ENCODE peak calls at places on chromosomes 6 and 20, in six cellular contexts. One of them, this sample, is unnamed.

GRCh38 chr20:24609757-24610156 is 140.3 kb downstream of the SYNDIG1 start:
- DNase-seq in activated CD4-positive, alpha-beta T cell treated with anti-CD3 and anti-CD28 coated beads, Interleukin-2, amount 10 ng/mL, durations not matched to agents 7 days and 5 days: no peak
- DNase-seq in effector memory CD4-positive, alpha-beta T cell: no peak
- DNase-seq in GM03348: no peak
- DNase-seq in stimulated activated CD4-positive, alpha-beta T cell treated with anti-CD3 and anti-CD28 coated beads, Interleukin-2, amount 100 ng/mL, for 48 hours: no peak
- DNase-seq in LoVo: no peak
- DNase-seq in this sample: no peak

GRCh38 chr20:4082406-4083102 is 67.2 kb upstream of the RNF24 start:
- DNase-seq in activated CD4-positive, alpha-beta T cell treated with anti-CD3 and anti-CD28 coated beads, Interleukin-2, amount 10 ng/mL, durations not matched to agents 7 days and 5 days: peak; percentile 73
- DNase-seq in effector memory CD4-positive, alpha-beta T cell: peak; percentile 27
- DNase-seq in GM03348: peak; percentile 42
- DNase-seq in stimulated activated CD4-positive, alpha-beta T cell treated with anti-CD3 and anti-CD28 coated beads, Interleukin-2, amount 100 ng/mL, for 48 hours: peak; percentile 21
- DNase-seq in LoVo: no peak
- DNase-seq in this sample: no peak

GRCh38 chr20:17845701-17846475 is 122.7 kb downstream of the SNX5 start:
- DNase-seq in activated CD4-positive, alpha-beta T cell treated with anti-CD3 and anti-CD28 coated beads, Interleukin-2, amount 10 ng/mL, durations not matched to agents 7 days and 5 days: peak; percentile 37
- DNase-seq in effector memory CD4-positive, alpha-beta T cell: no peak
- DNase-seq in GM03348: no peak
- DNase-seq in stimulated activated CD4-positive, alpha-beta T cell treated with anti-CD3 and anti-CD28 coated beads, Interleukin-2, amount 100 ng/mL, for 48 hours: no peak
- DNase-seq in LoVo: no peak
- DNase-seq in this sample: no peak

GRCh38 chr20:16491277-16491912 is 81.9 kb downstream of the KIF16B start:
- DNase-seq in activated CD4-positive, alpha-beta T cell treated with anti-CD3 and anti-CD28 coated beads, Interleukin-2, amount 10 ng/mL, durations not matched to agents 7 days and 5 days: no peak
- DNase-seq in effector memory CD4-positive, alpha-beta T cell: no peak
- DNase-seq in GM03348: peak; percentile 39
- DNase-seq in stimulated activated CD4-positive, alpha-beta T cell treated with anti-CD3 and anti-CD28 coated beads, Interleukin-2, amount 100 ng/mL, for 48 hours: no peak
- DNase-seq in LoVo: no peak
- DNase-seq in this sample: no peak

GRCh38 chr6:37712508-37712907 is 14.8 kb upstream of the MDGA1 start:
- DNase-seq in activated CD4-positive, alpha-beta T cell treated with anti-CD3 and anti-CD28 coated beads, Interleukin-2, amount 10 ng/mL, durations not matched to agents 7 days and 5 days: no peak
- DNase-seq in effector memory CD4-positive, alpha-beta T cell: no peak
- DNase-seq in GM03348: no peak
- DNase-seq in stimulated activated CD4-positive, alpha-beta T cell treated with anti-CD3 and anti-CD28 coated beads, Interleukin-2, amount 100 ng/mL, for 48 hours: no peak
- DNase-seq in LoVo: no peak
- DNase-seq in this sample: no peak

GRCh38 chr6:150008588-150008987 is 16.7 kb downstream of the RAET1L start:
- DNase-seq in activated CD4-positive, alpha-beta T cell treated with anti-CD3 and anti-CD28 coated beads, Interleukin-2, amount 10 ng/mL, durations not matched to agents 7 days and 5 days: no peak
- DNase-seq in effector memory CD4-positive, alpha-beta T cell: no peak
- DNase-seq in GM03348: peak; percentile 35
- DNase-seq in stimulated activated CD4-positive, alpha-beta T cell treated with anti-CD3 and anti-CD28 coated beads, Interleukin-2, amount 100 ng/mL, for 48 hours: no peak
- DNase-seq in LoVo: peak; percentile 70
- DNase-seq in this sample: no peak

GRCh38 chr6:100116409-100117194 is 122.6 kb upstream of the MCHR2 start:
- DNase-seq in activated CD4-positive, alpha-beta T cell treated with anti-CD3 and anti-CD28 coated beads, Interleukin-2, amount 10 ng/mL, durations not matched to agents 7 days and 5 days: peak; percentile 31
- DNase-seq in effector memory CD4-positive, alpha-beta T cell: no peak
- DNase-seq in GM03348: peak; percentile 67
- DNase-seq in stimulated activated CD4-positive, alpha-beta T cell treated with anti-CD3 and anti-CD28 coated beads, Interleukin-2, amount 100 ng/mL, for 48 hours: no peak
- DNase-seq in LoVo: peak; percentile 51
- DNase-seq in this sample: peak; percentile 83

GRCh38 chr6:75934643-75935472 is 137.6 kb downstream of the IMPG1 start:
- DNase-seq in activated CD4-positive, alpha-beta T cell treated with anti-CD3 and anti-CD28 coated beads, Interleukin-2, amount 10 ng/mL, durations not matched to agents 7 days and 5 days: peak; percentile 38
- DNase-seq in effector memory CD4-positive, alpha-beta T cell: no peak
- DNase-seq in GM03348: peak; percentile 84
- DNase-seq in stimulated activated CD4-positive, alpha-beta T cell treated with anti-CD3 and anti-CD28 coated beads, Interleukin-2, amount 100 ng/mL, for 48 hours: peak; percentile 11
- DNase-seq in LoVo: peak; percentile 64
- DNase-seq in this sample: peak; percentile 92

GRCh38 chr20:23634985-23635767 is 2.6 kb downstream of the CST3 start:
- DNase-seq in activated CD4-positive, alpha-beta T cell treated with anti-CD3 and anti-CD28 coated beads, Interleukin-2, amount 10 ng/mL, durations not matched to agents 7 days and 5 days: no peak
- DNase-seq in effector memory CD4-positive, alpha-beta T cell: no peak
- DNase-seq in GM03348: no peak
- DNase-seq in stimulated activated CD4-positive, alpha-beta T cell treated with anti-CD3 and anti-CD28 coated beads, Interleukin-2, amount 100 ng/mL, for 48 hours: no peak
- DNase-seq in LoVo: no peak
- DNase-seq in this sample: no peak

GRCh38 chr6:82017773-82018172 is 229.8 kb downstream of the IBTK start:
- DNase-seq in activated CD4-positive, alpha-beta T cell treated with anti-CD3 and anti-CD28 coated beads, Interleukin-2, amount 10 ng/mL, durations not matched to agents 7 days and 5 days: no peak
- DNase-seq in effector memory CD4-positive, alpha-beta T cell: no peak
- DNase-seq in GM03348: no peak
- DNase-seq in stimulated activated CD4-positive, alpha-beta T cell treated with anti-CD3 and anti-CD28 coated beads, Interleukin-2, amount 100 ng/mL, for 48 hours: no peak
- DNase-seq in LoVo: no peak
- DNase-seq in this sample: no peak

GRCh38 chr6:105816875-105817274 is 269.3 kb upstream of the PRDM1 start:
- DNase-seq in activated CD4-positive, alpha-beta T cell treated with anti-CD3 and anti-CD28 coated beads, Interleukin-2, amount 10 ng/mL, durations not matched to agents 7 days and 5 days: no peak
- DNase-seq in effector memory CD4-positive, alpha-beta T cell: no peak
- DNase-seq in GM03348: no peak
- DNase-seq in stimulated activated CD4-positive, alpha-beta T cell treated with anti-CD3 and anti-CD28 coated beads, Interleukin-2, amount 100 ng/mL, for 48 hours: no peak
- DNase-seq in LoVo: no peak
- DNase-seq in this sample: no peak

GRCh38 chr6:111269401-111269970 is 182.2 kb downstream of the SLC16A10 start:
- DNase-seq in activated CD4-positive, alpha-beta T cell treated with anti-CD3 and anti-CD28 coated beads, Interleukin-2, amount 10 ng/mL, durations not matched to agents 7 days and 5 days: no peak
- DNase-seq in effector memory CD4-positive, alpha-beta T cell: no peak
- DNase-seq in GM03348: no peak
- DNase-seq in stimulated activated CD4-positive, alpha-beta T cell treated with anti-CD3 and anti-CD28 coated beads, Interleukin-2, amount 100 ng/mL, for 48 hours: no peak
- DNase-seq in LoVo: no peak
- DNase-seq in this sample: no peak

GRCh38 chr20:4484431-4485057 is 237.2 kb upstream of the PRND start:
- DNase-seq in activated CD4-positive, alpha-beta T cell treated with anti-CD3 and anti-CD28 coated beads, Interleukin-2, amount 10 ng/mL, durations not matched to agents 7 days and 5 days: no peak
- DNase-seq in effector memory CD4-positive, alpha-beta T cell: no peak
- DNase-seq in GM03348: no peak
- DNase-seq in stimulated activated CD4-positive, alpha-beta T cell treated with anti-CD3 and anti-CD28 coated beads, Interleukin-2, amount 100 ng/mL, for 48 hours: no peak
- DNase-seq in LoVo: no peak
- DNase-seq in this sample: no peak

GRCh38 chr20:63177134-63177784 is 38.7 kb downstream of the YTHDF1 start:
- DNase-seq in activated CD4-positive, alpha-beta T cell treated with anti-CD3 and anti-CD28 coated beads, Interleukin-2, amount 10 ng/mL, durations not matched to agents 7 days and 5 days: no peak
- DNase-seq in effector memory CD4-positive, alpha-beta T cell: no peak
- DNase-seq in GM03348: no peak
- DNase-seq in stimulated activated CD4-positive, alpha-beta T cell treated with anti-CD3 and anti-CD28 coated beads, Interleukin-2, amount 100 ng/mL, for 48 hours: no peak
- DNase-seq in LoVo: no peak
- DNase-seq in this sample: no peak

GRCh38 chr6:112330071-112330876 is 16.9 kb upstream of the RFPL4B start:
- DNase-seq in activated CD4-positive, alpha-beta T cell treated with anti-CD3 and anti-CD28 coated beads, Interleukin-2, amount 10 ng/mL, durations not matched to agents 7 days and 5 days: no peak
- DNase-seq in effector memory CD4-positive, alpha-beta T cell: no peak
- DNase-seq in GM03348: peak; percentile 28
- DNase-seq in stimulated activated CD4-positive, alpha-beta T cell treated with anti-CD3 and anti-CD28 coated beads, Interleukin-2, amount 100 ng/mL, for 48 hours: no peak
- DNase-seq in LoVo: no peak
- DNase-seq in this sample: no peak

GRCh38 chr6:43979525-43979924 is 147.7 kb downstream of the MRPL14 start:
- DNase-seq in activated CD4-positive, alpha-beta T cell treated with anti-CD3 and anti-CD28 coated beads, Interleukin-2, amount 10 ng/mL, durations not matched to agents 7 days and 5 days: no peak
- DNase-seq in effector memory CD4-positive, alpha-beta T cell: no peak
- DNase-seq in GM03348: no peak
- DNase-seq in stimulated activated CD4-positive, alpha-beta T cell treated with anti-CD3 and anti-CD28 coated beads, Interleukin-2, amount 100 ng/mL, for 48 hours: no peak
- DNase-seq in LoVo: no peak
- DNase-seq in this sample: no peak

GRCh38 chr20:49945701-49946477 is 9.7 kb downstream of the RNF114 start:
- DNase-seq in activated CD4-positive, alpha-beta T cell treated with anti-CD3 and anti-CD28 coated beads, Interleukin-2, amount 10 ng/mL, durations not matched to agents 7 days and 5 days: no peak
- DNase-seq in effector memory CD4-positive, alpha-beta T cell: no peak
- DNase-seq in GM03348: no peak
- DNase-seq in stimulated activated CD4-positive, alpha-beta T cell treated with anti-CD3 and anti-CD28 coated beads, Interleukin-2, amount 100 ng/mL, for 48 hours: no peak
- DNase-seq in LoVo: no peak
- DNase-seq in this sample: no peak

GRCh38 chr6:144845181-144845580 is 560.0 kb downstream of the UTRN start:
- DNase-seq in activated CD4-positive, alpha-beta T cell treated with anti-CD3 and anti-CD28 coated beads, Interleukin-2, amount 10 ng/mL, durations not matched to agents 7 days and 5 days: no peak
- DNase-seq in effector memory CD4-positive, alpha-beta T cell: no peak
- DNase-seq in GM03348: peak; percentile 15
- DNase-seq in stimulated activated CD4-positive, alpha-beta T cell treated with anti-CD3 and anti-CD28 coated beads, Interleukin-2, amount 100 ng/mL, for 48 hours: no peak
- DNase-seq in LoVo: no peak
- DNase-seq in this sample: no peak

GRCh38 chr20:4195499-4195898 is 180.1 kb upstream of the RNF24 start:
- DNase-seq in activated CD4-positive, alpha-beta T cell treated with anti-CD3 and anti-CD28 coated beads, Interleukin-2, amount 10 ng/mL, durations not matched to agents 7 days and 5 days: no peak
- DNase-seq in effector memory CD4-positive, alpha-beta T cell: no peak
- DNase-seq in GM03348: peak; percentile 80
- DNase-seq in stimulated activated CD4-positive, alpha-beta T cell treated with anti-CD3 and anti-CD28 coated beads, Interleukin-2, amount 100 ng/mL, for 48 hours: no peak
- DNase-seq in LoVo: no peak
- DNase-seq in this sample: no peak

GRCh38 chr6:152268846-152269442 is 368.2 kb downstream of the SYNE1 start:
- DNase-seq in activated CD4-positive, alpha-beta T cell treated with anti-CD3 and anti-CD28 coated beads, Interleukin-2, amount 10 ng/mL, durations not matched to agents 7 days and 5 days: no peak
- DNase-seq in effector memory CD4-positive, alpha-beta T cell: no peak
- DNase-seq in GM03348: no peak
- DNase-seq in stimulated activated CD4-positive, alpha-beta T cell treated with anti-CD3 and anti-CD28 coated beads, Interleukin-2, amount 100 ng/mL, for 48 hours: no peak
- DNase-seq in LoVo: no peak
- DNase-seq in this sample: no peak

GRCh38 chr6:141248056-141248799 is 884.5 kb upstream of the GJE1 start:
- DNase-seq in activated CD4-positive, alpha-beta T cell treated with anti-CD3 and anti-CD28 coated beads, Interleukin-2, amount 10 ng/mL, durations not matched to agents 7 days and 5 days: no peak
- DNase-seq in effector memory CD4-positive, alpha-beta T cell: no peak
- DNase-seq in GM03348: no peak
- DNase-seq in stimulated activated CD4-positive, alpha-beta T cell treated with anti-CD3 and anti-CD28 coated beads, Interleukin-2, amount 100 ng/mL, for 48 hours: no peak
- DNase-seq in LoVo: no peak
- DNase-seq in this sample: no peak

GRCh38 chr6:93829009-93829408 is 409.6 kb upstream of the EPHA7 start:
- DNase-seq in activated CD4-positive, alpha-beta T cell treated with anti-CD3 and anti-CD28 coated beads, Interleukin-2, amount 10 ng/mL, durations not matched to agents 7 days and 5 days: no peak
- DNase-seq in effector memory CD4-positive, alpha-beta T cell: no peak
- DNase-seq in GM03348: no peak
- DNase-seq in stimulated activated CD4-positive, alpha-beta T cell treated with anti-CD3 and anti-CD28 coated beads, Interleukin-2, amount 100 ng/mL, for 48 hours: no peak
- DNase-seq in LoVo: no peak
- DNase-seq in this sample: no peak

GRCh38 chr6:53312355-53312754 is 36.4 kb downstream of the ELOVL5 start:
- DNase-seq in activated CD4-positive, alpha-beta T cell treated with anti-CD3 and anti-CD28 coated beads, Interleukin-2, amount 10 ng/mL, durations not matched to agents 7 days and 5 days: no peak
- DNase-seq in effector memory CD4-positive, alpha-beta T cell: no peak
- DNase-seq in GM03348: no peak
- DNase-seq in stimulated activated CD4-positive, alpha-beta T cell treated with anti-CD3 and anti-CD28 coated beads, Interleukin-2, amount 100 ng/mL, for 48 hours: no peak
- DNase-seq in LoVo: no peak
- DNase-seq in this sample: no peak

GRCh38 chr6:131116755-131117360 is 18.4 kb upstream of the AKAP7 start:
- DNase-seq in activated CD4-positive, alpha-beta T cell treated with anti-CD3 and anti-CD28 coated beads, Interleukin-2, amount 10 ng/mL, durations not matched to agents 7 days and 5 days: peak; percentile 24
- DNase-seq in effector memory CD4-positive, alpha-beta T cell: no peak
- DNase-seq in GM03348: peak; percentile 41
- DNase-seq in stimulated activated CD4-positive, alpha-beta T cell treated with anti-CD3 and anti-CD28 coated beads, Interleukin-2, amount 100 ng/mL, for 48 hours: no peak
- DNase-seq in LoVo: peak; percentile 66
- DNase-seq in this sample: no peak

GRCh38 chr20:1894951-1895673 is at the start of gene SIRPA:
- DNase-seq in activated CD4-positive, alpha-beta T cell treated with anti-CD3 and anti-CD28 coated beads, Interleukin-2, amount 10 ng/mL, durations not matched to agents 7 days and 5 days: no peak
- DNase-seq in effector memory CD4-positive, alpha-beta T cell: no peak
- DNase-seq in GM03348: peak; percentile 96
- DNase-seq in stimulated activated CD4-positive, alpha-beta T cell treated with anti-CD3 and anti-CD28 coated beads, Interleukin-2, amount 100 ng/mL, for 48 hours: no peak
- DNase-seq in LoVo: no peak
- DNase-seq in this sample: peak; percentile 73

GRCh38 chr6:41093729-41094128 is 21.0 kb downstream of the NFYA start:
- DNase-seq in activated CD4-positive, alpha-beta T cell treated with anti-CD3 and anti-CD28 coated beads, Interleukin-2, amount 10 ng/mL, durations not matched to agents 7 days and 5 days: no peak
- DNase-seq in effector memory CD4-positive, alpha-beta T cell: no peak
- DNase-seq in GM03348: no peak
- DNase-seq in stimulated activated CD4-positive, alpha-beta T cell treated with anti-CD3 and anti-CD28 coated beads, Interleukin-2, amount 100 ng/mL, for 48 hours: no peak
- DNase-seq in LoVo: no peak
- DNase-seq in this sample: no peak

GRCh38 chr6:150624199-150624598 is 24.5 kb downstream of the PLEKHG1 start:
- DNase-seq in activated CD4-positive, alpha-beta T cell treated with anti-CD3 and anti-CD28 coated beads, Interleukin-2, amount 10 ng/mL, durations not matched to agents 7 days and 5 days: no peak
- DNase-seq in effector memory CD4-positive, alpha-beta T cell: no peak
- DNase-seq in GM03348: no peak
- DNase-seq in stimulated activated CD4-positive, alpha-beta T cell treated with anti-CD3 and anti-CD28 coated beads, Interleukin-2, amount 100 ng/mL, for 48 hours: no peak
- DNase-seq in LoVo: no peak
- DNase-seq in this sample: no peak

GRCh38 chr6:105873256-105873704 is 212.9 kb upstream of the PRDM1 start:
- DNase-seq in activated CD4-positive, alpha-beta T cell treated with anti-CD3 and anti-CD28 coated beads, Interleukin-2, amount 10 ng/mL, durations not matched to agents 7 days and 5 days: no peak
- DNase-seq in effector memory CD4-positive, alpha-beta T cell: no peak
- DNase-seq in GM03348: no peak
- DNase-seq in stimulated activated CD4-positive, alpha-beta T cell treated with anti-CD3 and anti-CD28 coated beads, Interleukin-2, amount 100 ng/mL, for 48 hours: no peak
- DNase-seq in LoVo: no peak
- DNase-seq in this sample: no peak

GRCh38 chr20:10731190-10731955 is 57.6 kb upstream of the JAG1 start:
- DNase-seq in activated CD4-positive, alpha-beta T cell treated with anti-CD3 and anti-CD28 coated beads, Interleukin-2, amount 10 ng/mL, durations not matched to agents 7 days and 5 days: no peak
- DNase-seq in effector memory CD4-positive, alpha-beta T cell: no peak
- DNase-seq in GM03348: peak; percentile 14
- DNase-seq in stimulated activated CD4-positive, alpha-beta T cell treated with anti-CD3 and anti-CD28 coated beads, Interleukin-2, amount 100 ng/mL, for 48 hours: no peak
- DNase-seq in LoVo: no peak
- DNase-seq in this sample: no peak

GRCh38 chr6:150435832-150436231 is 67.0 kb downstream of the IYD start:
- DNase-seq in activated CD4-positive, alpha-beta T cell treated with anti-CD3 and anti-CD28 coated beads, Interleukin-2, amount 10 ng/mL, durations not matched to agents 7 days and 5 days: no peak
- DNase-seq in effector memory CD4-positive, alpha-beta T cell: no peak
- DNase-seq in GM03348: no peak
- DNase-seq in stimulated activated CD4-positive, alpha-beta T cell treated with anti-CD3 and anti-CD28 coated beads, Interleukin-2, amount 100 ng/mL, for 48 hours: no peak
- DNase-seq in LoVo: no peak
- DNase-seq in this sample: no peak

GRCh38 chr20:36219671-36220220 is 16.5 kb upstream of the AAR2 start:
- DNase-seq in activated CD4-positive, alpha-beta T cell treated with anti-CD3 and anti-CD28 coated beads, Interleukin-2, amount 10 ng/mL, durations not matched to agents 7 days and 5 days: no peak
- DNase-seq in effector memory CD4-positive, alpha-beta T cell: no peak
- DNase-seq in GM03348: no peak
- DNase-seq in stimulated activated CD4-positive, alpha-beta T cell treated with anti-CD3 and anti-CD28 coated beads, Interleukin-2, amount 100 ng/mL, for 48 hours: no peak
- DNase-seq in LoVo: no peak
- DNase-seq in this sample: no peak

GRCh38 chr20:41552295-41553068 is 65.7 kb downstream of the CHD6 start:
- DNase-seq in activated CD4-positive, alpha-beta T cell treated with anti-CD3 and anti-CD28 coated beads, Interleukin-2, amount 10 ng/mL, durations not matched to agents 7 days and 5 days: no peak
- DNase-seq in effector memory CD4-positive, alpha-beta T cell: no peak
- DNase-seq in GM03348: no peak
- DNase-seq in stimulated activated CD4-positive, alpha-beta T cell treated with anti-CD3 and anti-CD28 coated beads, Interleukin-2, amount 100 ng/mL, for 48 hours: no peak
- DNase-seq in LoVo: no peak
- DNase-seq in this sample: no peak

GRCh38 chr6:145213614-145214013 is 521.7 kb downstream of the EPM2A start:
- DNase-seq in activated CD4-positive, alpha-beta T cell treated with anti-CD3 and anti-CD28 coated beads, Interleukin-2, amount 10 ng/mL, durations not matched to agents 7 days and 5 days: no peak
- DNase-seq in effector memory CD4-positive, alpha-beta T cell: no peak
- DNase-seq in GM03348: no peak
- DNase-seq in stimulated activated CD4-positive, alpha-beta T cell treated with anti-CD3 and anti-CD28 coated beads, Interleukin-2, amount 100 ng/mL, for 48 hours: no peak
- DNase-seq in LoVo: no peak
- DNase-seq in this sample: no peak

GRCh38 chr20:34022843-34023234 is 29.1 kb downstream of the RALY start:
- DNase-seq in activated CD4-positive, alpha-beta T cell treated with anti-CD3 and anti-CD28 coated beads, Interleukin-2, amount 10 ng/mL, durations not matched to agents 7 days and 5 days: no peak
- DNase-seq in effector memory CD4-positive, alpha-beta T cell: no peak
- DNase-seq in GM03348: no peak
- DNase-seq in stimulated activated CD4-positive, alpha-beta T cell treated with anti-CD3 and anti-CD28 coated beads, Interleukin-2, amount 100 ng/mL, for 48 hours: no peak
- DNase-seq in LoVo: no peak
- DNase-seq in this sample: no peak

GRCh38 chr6:52087498-52087999 is at the start of gene PKHD1:
- DNase-seq in activated CD4-positive, alpha-beta T cell treated with anti-CD3 and anti-CD28 coated beads, Interleukin-2, amount 10 ng/mL, durations not matched to agents 7 days and 5 days: no peak
- DNase-seq in effector memory CD4-positive, alpha-beta T cell: no peak
- DNase-seq in GM03348: peak; percentile 14
- DNase-seq in stimulated activated CD4-positive, alpha-beta T cell treated with anti-CD3 and anti-CD28 coated beads, Interleukin-2, amount 100 ng/mL, for 48 hours: no peak
- DNase-seq in LoVo: peak; percentile 38
- DNase-seq in this sample: no peak

GRCh38 chr6:11362481-11363018 is 130.1 kb upstream of the NEDD9 start:
- DNase-seq in activated CD4-positive, alpha-beta T cell treated with anti-CD3 and anti-CD28 coated beads, Interleukin-2, amount 10 ng/mL, durations not matched to agents 7 days and 5 days: no peak
- DNase-seq in effector memory CD4-positive, alpha-beta T cell: no peak
- DNase-seq in GM03348: no peak
- DNase-seq in stimulated activated CD4-positive, alpha-beta T cell treated with anti-CD3 and anti-CD28 coated beads, Interleukin-2, amount 100 ng/mL, for 48 hours: no peak
- DNase-seq in LoVo: no peak
- DNase-seq in this sample: no peak

GRCh38 chr6:74720923-74721322 is 484.9 kb downstream of the COL12A1 start:
- DNase-seq in activated CD4-positive, alpha-beta T cell treated with anti-CD3 and anti-CD28 coated beads, Interleukin-2, amount 10 ng/mL, durations not matched to agents 7 days and 5 days: no peak
- DNase-seq in effector memory CD4-positive, alpha-beta T cell: no peak
- DNase-seq in GM03348: no peak
- DNase-seq in stimulated activated CD4-positive, alpha-beta T cell treated with anti-CD3 and anti-CD28 coated beads, Interleukin-2, amount 100 ng/mL, for 48 hours: no peak
- DNase-seq in LoVo: no peak
- DNase-seq in this sample: no peak